ENCODE peak calls at places on chromosomes 2 and 18, in nine cellular contexts. O is AG20443, R is ovary, N is AG04450, T is T-helper 1 cell, Z is ELF-1, D is right lobe of liver, X is WTC11, B is heart right ventricle. H is an unnamed sample.

GRCh38 chr18:12048827-12049175 is 44.8 kb upstream of the ANKRD62 start:
- DNase-seq in O (peak), B (no peak), T (no peak), N (peak), R (no peak), D (no peak), X (no peak), Z (no peak), H (no peak)

GRCh38 chr2:195871326-195871725 is 197.3 kb downstream of the DNAH7 start:
- DNase-seq in X (no peak), D (no peak), O (no peak), R (no peak), T (no peak), Z (no peak), B (no peak), N (no peak), H (no peak)

GRCh38 chr18:13800505-13801259 is 23.3 kb upstream of the MC5R start:
- DNase-seq in Z (peak), D (peak), O (peak), X (peak), B (peak), T (no peak), N (no peak), R (peak), H (peak)

GRCh38 chr2:26430826-26431225 is 29.1 kb downstream of the DRC1 start:
- DNase-seq in N (no peak), B (no peak), X (no peak), T (no peak), O (peak), Z (no peak), D (no peak), R (no peak), H (no peak)

GRCh38 chr18:6479699-6480098 is 65.0 kb upstream of the L3MBTL4 start:
- DNase-seq in D (no peak), T (no peak), B (no peak), O (no peak), X (no peak), N (no peak), Z (no peak), R (no peak), H (no peak)

GRCh38 chr2:64586883-64587481 is 62.9 kb downstream of the AFTPH start:
- DNase-seq in N (peak), O (peak), X (no peak), B (no peak), D (no peak), Z (no peak), T (no peak), R (no peak), H (no peak)

GRCh38 chr2:239806758-239807434 is 218.2 kb downstream of the NDUFA10 start:
- DNase-seq in Z (no peak), B (no peak), O (no peak), T (no peak), X (no peak), R (peak), N (no peak), D (no peak), H (peak)

GRCh38 chr2:184780944-184781343 is 182.6 kb downstream of the ZNF804A start:
- DNase-seq in Z (no peak), O (no peak), N (no peak), B (no peak), D (no peak), T (no peak), X (no peak), R (no peak), H (no peak)

GRCh38 chr2:236618370-236618769 is 48.7 kb downstream of the ACKR3 start:
- DNase-seq in D (no peak), R (no peak), O (no peak), T (no peak), B (no peak), X (no peak), Z (no peak), N (no peak), H (no peak)

GRCh38 chr2:95059656-95060370 is 34.3 kb downstream of the MAL start:
- DNase-seq in B (no peak), N (no peak), D (no peak), X (no peak), Z (no peak), O (no peak), R (no peak), T (no peak), H (no peak)

GRCh38 chr2:18436408-18437077 is 123.9 kb downstream of the RDH14 start:
- DNase-seq in B (no peak), N (peak), D (no peak), T (no peak), X (no peak), R (no peak), Z (no peak), O (no peak), H (no peak)

GRCh38 chr2:197179744-197180498 is 130.7 kb downstream of the ANKRD44 start:
- DNase-seq in N (peak), Z (peak), O (peak), R (peak), D (peak), B (peak), T (no peak), X (no peak), H (no peak)

GRCh38 chr2:221005338-221005737 is 566.8 kb downstream of the EPHA4 start:
- DNase-seq in D (no peak), Z (no peak), B (no peak), X (no peak), N (no peak), T (no peak), R (no peak), O (no peak), H (no peak)

GRCh38 chr2:98091738-98092137 is 4.8 kb downstream of the VWA3B start:
- DNase-seq in O (no peak), D (no peak), T (no peak), X (no peak), Z (no peak), N (no peak), R (no peak), B (no peak), H (no peak)

GRCh38 chr2:158745067-158745865 is 49.9 kb upstream of the DAPL1 start:
- DNase-seq in N (peak), B (peak), R (peak), O (peak), D (peak), T (no peak), X (peak), Z (peak), H (no peak)

GRCh38 chr18:69900941-69901340 is 46.7 kb downstream of the CD226 start:
- DNase-seq in T (no peak), X (no peak), N (no peak), R (no peak), Z (no peak), B (no peak), O (no peak), D (no peak), H (no peak)

GRCh38 chr2:16900405-16901025 is 234.9 kb upstream of the CYRIA start:
- DNase-seq in B (no peak), X (peak), R (no peak), T (no peak), O (no peak), N (no peak), D (peak), Z (peak), H (no peak)

GRCh38 chr2:46411245-46411641 is 68.1 kb upstream of the TMEM247 start:
- DNase-seq in B (no peak), O (no peak), X (no peak), N (no peak), Z (no peak), R (no peak), T (no peak), D (no peak), H (no peak)

GRCh38 chr2:191677091-191677645 is 768 bp upstream of the NABP1 start:
- DNase-seq in Z (no peak), R (no peak), O (peak), B (peak), D (no peak), T (peak), N (peak), X (no peak), H (no peak)

GRCh38 chr2:95388878-95389255 is 13.6 kb upstream of the FAHD2A start:
- DNase-seq in T (no peak), X (no peak), B (no peak), Z (no peak), N (no peak), R (no peak), D (no peak), O (no peak), H (no peak)

GRCh38 chr2:109318150-109318948 is 189.3 kb downstream of the SH3RF3 start:
- DNase-seq in O (peak), X (no peak), D (no peak), Z (peak), R (peak), T (no peak), N (peak), B (peak), H (peak)

GRCh38 chr18:48222118-48222517 is 187.1 kb downstream of the ZBTB7C start:
- DNase-seq in D (peak), O (no peak), X (no peak), T (no peak), N (no peak), R (peak), Z (no peak), B (peak), H (peak)

GRCh38 chr2:169965495-169965894 is 138.2 kb downstream of the UBR3 start:
- DNase-seq in N (no peak), B (no peak), T (no peak), R (no peak), D (no peak), Z (no peak), X (no peak), O (no peak), H (no peak)

GRCh38 chr2:145653553-145653952 is 1133.6 kb upstream of the ZEB2 start:
- DNase-seq in D (no peak), T (no peak), B (no peak), Z (no peak), X (no peak), N (no peak), R (no peak), O (no peak), H (no peak)

GRCh38 chr2:25249785-25250184 is 81.4 kb upstream of the POMC start:
- DNase-seq in D (no peak), X (no peak), T (no peak), O (no peak), R (no peak), B (no peak), N (no peak), Z (no peak), H (no peak)

GRCh38 chr18:31998880-31999279 is 19.7 kb upstream of the RNF125 start:
- DNase-seq in R (no peak), B (no peak), T (no peak), Z (no peak), D (no peak), N (no peak), X (no peak), O (no peak), H (no peak)

GRCh38 chr2:38374978-38375377 is 2.1 kb downstream of the ATL2 start:
- DNase-seq in B (no peak), R (no peak), N (no peak), Z (no peak), X (no peak), O (no peak), T (no peak), D (no peak), H (no peak)

GRCh38 chr2:228657807-228658402 is 476.4 kb upstream of the SPHKAP start:
- DNase-seq in R (no peak), O (peak), D (no peak), B (no peak), T (no peak), N (no peak), Z (peak), X (no peak), H (no peak)

GRCh38 chr18:2096581-2096980 is 474.7 kb downstream of the METTL4 start:
- DNase-seq in R (no peak), D (no peak), B (no peak), X (no peak), T (no peak), Z (no peak), N (no peak), O (no peak), H (no peak)

GRCh38 chr2:101781730-101782426 is 84.4 kb downstream of the MAP4K4 start:
- DNase-seq in O (no peak), Z (no peak), D (no peak), R (no peak), T (no peak), B (no peak), N (no peak), X (no peak), H (no peak)

GRCh38 chr2:233130481-233130970 is 70.4 kb downstream of the INPP5D start:
- DNase-seq in O (no peak), R (no peak), N (no peak), B (no peak), D (no peak), Z (peak), X (no peak), T (no peak), H (no peak)

GRCh38 chr2:210553371-210553770 is 3.0 kb upstream of the CPS1 start:
- DNase-seq in X (no peak), O (peak), Z (no peak), B (no peak), R (no peak), T (no peak), D (no peak), N (no peak), H (no peak)

H was measured in Peyer's patch.